ENCODE peak calls at places on chromosomes 12 and 14, in five cellular contexts. Q is HEK293T, L is iris pigment epithelial cell, P is GM23248, V is mesendoderm. D is an unnamed sample.

GRCh38 chr14:99463974-99464373 is 16.7 kb downstream of the SETD3 start:
- DNase-seq in Q (no peak), L (no peak), P (no peak), V (no peak), D (no peak)

GRCh38 chr12:63362801-63363200 is 211.8 kb upstream of the AVPR1A start:
- DNase-seq in Q (no peak), L (peak), P (no peak), V (no peak), D (no peak)

GRCh38 chr14:50954811-50955372 is 10.6 kb upstream of the PYGL start:
- DNase-seq in Q (peak), L (peak), P (peak), V (peak), D (no peak)

GRCh38 chr12:15679146-15679545 is 110.0 kb downstream of the EPS8 start:
- DNase-seq in Q (no peak), L (peak), P (peak), V (no peak), D (no peak)

GRCh38 chr14:33568935-33569579 is 381.8 kb downstream of the EGLN3 start:
- DNase-seq in Q (no peak), L (peak), P (peak), V (no peak), D (no peak)

GRCh38 chr12:64574837-64575236 is 35.5 kb upstream of the RASSF3 start:
- DNase-seq in Q (no peak), L (no peak), P (no peak), V (no peak), D (no peak)

GRCh38 chr12:101995684-101996083 is 66.1 kb downstream of the WASHC3 start:
- DNase-seq in Q (no peak), L (no peak), P (no peak), V (no peak), D (no peak)

GRCh38 chr14:74558655-74559054 is 53.4 kb downstream of the LTBP2 start:
- DNase-seq in Q (no peak), L (peak), P (peak), V (no peak), D (no peak)

GRCh38 chr14:51821822-51822221 is 38.6 kb upstream of the GNG2 start:
- DNase-seq in Q (no peak), L (peak), P (peak), V (no peak), D (no peak)

GRCh38 chr12:63915105-63915830 is 70.8 kb downstream of the SRGAP1 start:
- DNase-seq in Q (peak), L (peak), P (peak), V (peak), D (no peak)

GRCh38 chr12:27331927-27332324 is 710 bp upstream of the BMAL2 start:
- DNase-seq in Q (no peak), L (no peak), P (peak), V (no peak), D (no peak)

GRCh38 chr14:105411985-105412767 is 7.5 kb upstream of the MTA1 start:
- DNase-seq in Q (no peak), L (no peak), P (no peak), V (no peak), D (no peak)

GRCh38 chr14:100577321-100577985 is 9.8 kb downstream of the BEGAIN start:
- DNase-seq in Q (no peak), L (no peak), P (no peak), V (no peak), D (no peak)

GRCh38 chr12:45613306-45613705 is 116.2 kb upstream of the ARID2 start:
- DNase-seq in Q (no peak), L (peak), P (peak), V (no peak), D (no peak)

GRCh38 chr12:34402228-34402898 is 380.1 kb downstream of the ALG10 start:
- DNase-seq in Q (peak), L (no peak), P (no peak), V (no peak), D (no peak)

GRCh38 chr14:100651999-100652508 is 64.8 kb upstream of the BEGAIN start:
- DNase-seq in Q (no peak), L (peak), P (peak), V (no peak), D (no peak)

D was measured in NT2/D1.